ENCODE peak calls at places on chromosomes 6 and 20, in six cellular contexts. R is breast epithelium, F is IMR-90, G is left lung, U is neural progenitor cell, T is colonic mucosa. J is an unnamed sample.
A peak's percentile ranks its signal among the peaks of the same experiment; 100 is the strongest.

GRCh38 chr20:58911309-58911708 is 58.8 kb downstream of the GNAS start:
- DNase-seq in T (no peak), R (no peak), G (no peak), F (no peak), U (no peak), J (no peak)

GRCh38 chr6:92354270-92354831 is 1065.0 kb downstream of the EPHA7 start:
- DNase-seq in U (no peak), T (no peak), R (no peak), F (peak; percentile 4), G (no peak), J (no peak)

GRCh38 chr6:2850480-2851150 is 9.0 kb upstream of the SERPINB1 start:
- DNase-seq in U (no peak), F (peak; percentile 58), G (no peak), R (no peak), T (peak; percentile 1), J (no peak)

GRCh38 chr20:63319164-63320040 is 26.4 kb downstream of the COL20A1 start:
- DNase-seq in G (no peak), F (no peak), T (no peak), R (no peak), U (no peak), J (no peak)

GRCh38 chr6:30200551-30201281 is 12.5 kb downstream of the TRIM26 start:
- DNase-seq in G (no peak), F (no peak), R (no peak), U (no peak), T (no peak), J (no peak)

GRCh38 chr6:169224185-169224695 is 29.4 kb downstream of the THBS2 start:
- DNase-seq in G (no peak), F (peak; percentile 92), T (peak; percentile 10), U (no peak), R (no peak), J (no peak)

GRCh38 chr20:19096847-19097246 is 115.6 kb upstream of the SLC24A3 start:
- DNase-seq in T (no peak), F (no peak), U (no peak), R (no peak), G (no peak), J (no peak)

GRCh38 chr6:20789162-20789561 is 254.9 kb downstream of the CDKAL1 start:
- DNase-seq in U (no peak), R (no peak), F (peak; percentile 44), T (no peak), G (no peak), J (no peak)

GRCh38 chr20:25148181-25148981 is 47.1 kb upstream of the ENTPD6 start:
- DNase-seq in G (peak; percentile 59), R (no peak), T (peak; percentile 30), U (peak; percentile 24), F (peak; percentile 51), J (peak; percentile 69)

GRCh38 chr6:33123732-33124524 is 48.1 kb downstream of the HLA-DPB1 start:
- DNase-seq in U (peak; percentile 84), T (no peak), R (no peak), F (peak; percentile 30), G (no peak), J (no peak)

GRCh38 chr6:112300888-112301287 is 46.2 kb upstream of the RFPL4B start:
- DNase-seq in G (no peak), T (no peak), U (no peak), F (no peak), R (no peak), J (no peak)

GRCh38 chr6:158150701-158151100 is 17.4 kb downstream of the SERAC1 start:
- DNase-seq in R (no peak), F (peak; percentile 91), G (no peak), T (no peak), U (no peak), J (no peak)

GRCh38 chr6:160041608-160042007 is 72.7 kb downstream of the IGF2R start:
- DNase-seq in F (peak; percentile 70), U (no peak), R (peak; percentile 66), T (no peak), G (peak; percentile 74), J (peak; percentile 77)

GRCh38 chr6:157635388-157636244 is 187.4 kb upstream of the SNX9 start:
- DNase-seq in G (no peak), T (no peak), R (no peak), U (no peak), F (no peak), J (no peak)

GRCh38 chr6:88868559-88868860 is 94.9 kb downstream of the RNGTT start:
- DNase-seq in U (no peak), R (no peak), G (no peak), T (no peak), F (no peak), J (no peak)

GRCh38 chr6:88869263-88870023 is 94.0 kb downstream of the RNGTT start:
- DNase-seq in U (no peak), G (no peak), T (no peak), F (peak; percentile 80), R (no peak), J (no peak)

GRCh38 chr6:88872962-88873361 is 90.5 kb downstream of the RNGTT start:
- DNase-seq in R (no peak), F (no peak), T (no peak), U (no peak), G (no peak), J (no peak)

GRCh38 chr6:88871498-88871897 is 91.9 kb downstream of the RNGTT start:
- DNase-seq in U (no peak), R (no peak), G (no peak), F (no peak), T (no peak), J (no peak)

DNA sequence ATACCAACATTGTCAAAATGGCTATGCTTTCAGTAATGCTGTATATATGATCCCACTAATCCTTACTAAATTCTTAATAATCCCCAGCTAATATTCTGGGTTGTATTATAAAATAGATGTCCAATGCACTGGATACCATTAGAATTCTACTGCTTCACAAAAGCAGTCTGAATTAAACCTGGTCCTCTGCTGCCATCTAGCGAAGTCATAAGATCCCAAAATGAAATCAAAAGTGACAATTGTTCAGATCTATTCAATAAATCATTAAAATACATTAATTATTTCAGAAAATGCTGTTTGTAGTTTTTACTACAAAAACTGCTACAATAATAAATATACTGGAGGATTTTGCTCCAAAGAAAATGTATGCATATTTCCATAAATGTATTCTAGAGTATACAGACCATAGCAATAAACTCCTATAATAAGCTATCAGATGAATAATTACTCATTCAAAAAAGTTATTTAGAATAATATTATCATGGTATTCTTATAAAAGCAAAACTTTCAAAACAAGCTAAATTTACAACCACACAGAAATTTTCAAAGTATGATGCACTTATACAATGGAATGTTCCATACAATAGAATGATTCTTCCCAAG is 92.6 kb downstream of the RNGTT start:
- DNase-seq in G (no peak), R (no peak), T (peak; percentile 50), U (peak; percentile 71), F (peak; percentile 74), J (no peak)
- TF ChIP-seq CTCF in G (peak; percentile 40), R (peak; percentile 45), T (peak; percentile 67), U (peak; percentile 84), F (peak; percentile 77), J (peak; percentile 66)

DNA sequence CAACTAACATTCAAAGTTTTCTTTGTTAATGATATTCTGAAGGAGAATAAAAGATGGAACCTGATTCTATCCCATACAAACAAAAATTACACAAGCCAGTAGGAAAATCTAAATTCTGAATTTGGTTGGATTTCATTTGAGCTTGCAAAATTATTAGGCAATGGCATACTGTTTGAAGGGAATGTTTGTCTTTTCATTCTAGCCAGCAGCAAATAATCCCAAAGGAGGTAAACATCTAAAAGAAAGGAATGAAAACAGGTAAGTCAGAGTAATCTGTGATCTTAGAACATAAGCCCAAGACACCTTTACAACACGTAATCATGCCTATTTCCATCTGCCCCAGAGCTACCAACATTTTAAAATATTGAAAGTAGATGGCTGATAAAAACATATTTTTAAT is 482.1 kb upstream of the CITED2 start:
- DNase-seq in T (no peak), R (no peak), F (no peak), U (no peak), G (no peak), J (no peak)
- H3K27ac ChIP-seq in T (no peak overlapping the region), R (peak overlapping the region; percentile 29), F (peak overlapping the region; percentile 62), U (no peak overlapping the region), G (no peak overlapping the region), J (no peak overlapping the region)

DNA sequence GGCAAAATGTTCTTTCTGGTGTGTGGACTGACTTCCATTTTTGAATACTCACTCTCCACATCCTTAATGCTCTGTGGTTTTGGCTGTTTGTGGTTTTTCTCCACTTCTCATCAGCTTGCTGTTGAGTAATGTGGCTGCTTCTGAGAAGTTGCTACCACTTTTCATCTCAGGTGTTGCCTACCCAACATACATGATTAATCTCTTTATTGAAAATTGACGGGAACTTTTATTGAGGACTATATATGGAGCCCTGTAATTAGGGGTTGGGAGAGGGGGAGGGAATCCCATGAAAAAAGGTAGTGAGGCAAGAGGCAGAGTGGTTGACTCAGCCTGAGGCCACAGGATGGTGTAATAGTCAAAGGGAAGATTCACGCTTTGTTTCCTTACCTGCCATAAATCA is 17.6 kb downstream of the IL22RA2 start:
- DNase-seq in U (no peak), F (no peak), T (no peak), R (no peak), G (no peak), J (no peak)
- TF ChIP-seq CTCF in U (no peak), F (no peak), T (no peak), R (no peak), G (no peak), J (no peak)

DNA sequence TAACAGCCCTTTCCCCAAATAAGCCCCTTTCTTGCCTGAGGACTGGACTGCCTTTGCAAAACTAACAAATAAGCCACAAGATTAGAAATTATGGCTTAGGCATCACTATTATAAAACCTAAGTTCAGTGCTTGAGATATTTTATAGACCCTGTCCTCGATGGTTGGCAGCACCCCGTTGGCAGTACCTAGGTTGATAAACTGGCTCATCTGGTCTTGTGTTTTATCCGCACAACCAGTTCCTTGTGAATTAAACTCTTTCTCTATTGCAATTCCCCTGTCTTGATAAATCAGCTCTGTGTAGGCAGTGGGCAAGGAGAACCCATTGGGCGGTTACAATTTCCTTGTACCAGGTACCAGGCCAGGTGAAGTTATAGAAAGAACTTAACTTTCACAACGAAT is 6.6 kb downstream of the LRP11 start:
- DNase-seq in F (no peak), G (no peak), T (no peak), U (no peak), R (no peak), J (no peak)
- H3K27ac ChIP-seq in F (peak overlapping the region; percentile 54), G (no peak overlapping the region), T (no peak overlapping the region), U (no peak overlapping the region), R (no peak overlapping the region), J (no peak overlapping the region)

J was measured in lower lobe of right lung.